ENCODE peak calls at places on chromosomes 1 and 21, in six cellular contexts. D is kidney, Y is endodermal cell, G is AG04450, U is neuronal stem cell, M is heart right ventricle. C is an unnamed sample.

GRCh38 chr1:9892563-9893528 is 17.2 kb downstream of the CTNNBIP1 start:
- DNase-seq in D (peak), Y (no peak), G (no peak), U (no peak), M (peak), C (peak)

GRCh38 chr1:67948155-67949075 is 102.0 kb downstream of the DIRAS3 start:
- DNase-seq in D (no peak), Y (no peak), G (peak), U (no peak), M (no peak), C (no peak)

GRCh38 chr1:100734716-100735115 is 15.2 kb downstream of the VCAM1 start:
- DNase-seq in D (no peak), Y (no peak), G (peak), U (no peak), M (no peak), C (no peak)

GRCh38 chr1:179803916-179804315 is 60.8 kb downstream of the FAM163A start:
- DNase-seq in D (no peak), Y (no peak), G (no peak), U (no peak), M (no peak), C (no peak)

GRCh38 chr1:53949651-53950050 is 3.5 kb downstream of the LRRC42 start:
- DNase-seq in D (no peak), Y (no peak), G (no peak), U (no peak), M (peak), C (no peak)

GRCh38 chr1:81760487-81761097 is 40.1 kb upstream of the ADGRL2 start:
- DNase-seq in D (no peak), Y (no peak), G (peak), U (no peak), M (no peak), C (no peak)

GRCh38 chr1:228392111-228392936 is 14.3 kb downstream of the TRIM11 start:
- DNase-seq in D (peak), Y (no peak), G (no peak), U (no peak), M (no peak), C (peak)

GRCh38 chr21:46116846-46117585 is 19.1 kb downstream of the COL6A2 start:
- DNase-seq in D (peak), Y (peak), G (no peak), U (no peak), M (peak), C (peak)

GRCh38 chr1:34013958-34014737 is 150.3 kb downstream of the HMGB4 start:
- DNase-seq in D (no peak), Y (peak), G (no peak), U (peak), M (peak), C (no peak)

GRCh38 chr1:28882009-28882628 is 32.2 kb upstream of the EPB41 start:
- DNase-seq in D (peak), Y (peak), G (peak), U (peak), M (peak), C (peak)

GRCh38 chr1:113615425-113615824 is 143.9 kb downstream of the PHTF1 start:
- DNase-seq in D (no peak), Y (no peak), G (no peak), U (no peak), M (no peak), C (no peak)

GRCh38 chr1:6465461-6466005 is 440 bp downstream of the TNFRSF25 start:
- DNase-seq in D (peak), Y (no peak), G (no peak), U (no peak), M (no peak), C (no peak)

GRCh38 chr1:216416488-216416887 is 6.8 kb downstream of the USH2A start:
- DNase-seq in D (no peak), Y (no peak), G (no peak), U (no peak), M (no peak), C (no peak)

GRCh38 chr1:174949061-174949460 is 50.7 kb upstream of the CACYBP start:
- DNase-seq in D (no peak), Y (no peak), G (no peak), U (no peak), M (no peak), C (no peak)

GRCh38 chr1:89907669-89908293 is 86.9 kb downstream of the LRRC8D start:
- DNase-seq in D (no peak), Y (no peak), G (no peak), U (no peak), M (no peak), C (no peak)

GRCh38 chr1:51541313-51542050 is 22.4 kb upstream of the EPS15 start:
- DNase-seq in D (no peak), Y (no peak), G (no peak), U (no peak), M (no peak), C (no peak)

GRCh38 chr1:111516008-111516535 is 12.6 kb upstream of the ADORA3 start:
- DNase-seq in D (no peak), Y (peak), G (no peak), U (no peak), M (peak), C (no peak)

GRCh38 chr1:171441278-171441677 is 44.1 kb upstream of the PRRC2C start:
- DNase-seq in D (no peak), Y (no peak), G (peak), U (no peak), M (no peak), C (no peak)

GRCh38 chr1:109535481-109535880 is 4.2 kb upstream of the GPR61 start:
- DNase-seq in D (no peak), Y (no peak), G (no peak), U (no peak), M (no peak), C (no peak)

GRCh38 chr1:33380811-33381210 is 50.1 kb downstream of the PHC2 start:
- DNase-seq in D (no peak), Y (no peak), G (no peak), U (no peak), M (no peak), C (no peak)

GRCh38 chr21:45012661-45013270 is 61.6 kb upstream of the ADARB1 start:
- DNase-seq in D (peak), Y (peak), G (no peak), U (no peak), M (no peak), C (peak)

GRCh38 chr1:30988045-30988444 is 77.5 kb downstream of the PUM1 start:
- DNase-seq in D (no peak), Y (no peak), G (no peak), U (no peak), M (no peak), C (no peak)

GRCh38 chr1:83920320-83920719 is 78.6 kb downstream of the TTLL7 start:
- DNase-seq in D (no peak), Y (no peak), G (no peak), U (no peak), M (no peak), C (no peak)

GRCh38 chr1:168264296-168264695 is 16.4 kb upstream of the TBX19 start:
- DNase-seq in D (no peak), Y (no peak), G (no peak), U (no peak), M (no peak), C (no peak)

GRCh38 chr1:92934395-92935378 is 26.6 kb downstream of the DIPK1A start:
- DNase-seq in D (peak), Y (no peak), G (peak), U (no peak), M (peak), C (no peak)

DNA sequence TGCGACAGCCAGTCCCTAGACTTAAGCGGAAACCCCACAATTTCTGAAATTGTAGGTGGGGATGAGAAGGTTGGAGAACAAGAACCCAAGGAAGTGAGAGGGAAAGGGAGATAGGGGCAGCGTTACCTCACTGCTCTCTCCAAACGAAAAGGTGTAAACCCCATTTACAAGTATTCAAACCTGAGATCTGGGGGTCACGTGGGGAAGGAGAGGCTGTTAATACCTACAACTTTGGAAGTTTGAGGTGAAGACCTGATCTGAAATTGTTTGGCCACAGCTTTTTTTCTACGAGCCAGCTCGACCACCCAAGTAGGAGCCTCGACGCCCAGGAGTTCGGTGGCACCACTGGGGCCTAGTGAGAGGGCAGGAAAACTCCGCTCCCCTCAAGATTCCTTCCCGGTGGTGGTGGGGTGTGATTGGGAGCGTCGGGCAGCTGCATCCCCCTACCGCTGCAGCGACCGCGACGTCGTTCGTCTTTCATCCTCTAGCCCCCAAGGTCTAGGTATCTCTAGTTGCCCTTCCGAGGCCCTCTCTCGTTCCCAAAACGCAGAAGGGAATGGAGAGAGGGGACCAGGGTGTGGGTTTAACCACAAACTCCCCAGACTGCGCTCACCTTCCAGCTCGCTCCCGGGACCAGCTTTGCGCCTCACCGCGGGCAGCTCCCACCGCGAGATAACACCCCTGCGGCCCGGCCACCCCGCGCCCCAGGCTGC is 907 bp downstream of the PTPN14 start:
- DNase-seq in D (peak), Y (peak), G (no peak), U (no peak), M (peak), C (no peak)
- H3K27ac ChIP-seq in D (peak), Y (peak), G (peak), U (no peak), M (peak), C (peak)

GRCh38 chr1:36425791-36426190 is 24.5 kb downstream of the OSCP1 start:
- DNase-seq in D (no peak), Y (no peak), G (no peak), U (no peak), M (no peak), C (no peak)
- H3K27ac ChIP-seq in D (no peak), Y (no peak), G (no peak), U (no peak), M (no peak), C (no peak)

GRCh38 chr1:108194051-108194450 is 6.1 kb downstream of the SLC25A24 start:
- DNase-seq in D (no peak), Y (no peak), G (no peak), U (no peak), M (no peak), C (no peak)

GRCh38 chr1:108193333-108193732 is 6.8 kb downstream of the SLC25A24 start:
- DNase-seq in D (no peak), Y (no peak), G (no peak), U (no peak), M (no peak), C (no peak)

GRCh38 chr1:108190001-108190634 is 10.0 kb downstream of the SLC25A24 start:
- DNase-seq in D (no peak), Y (no peak), G (no peak), U (no peak), M (no peak), C (no peak)

GRCh38 chr1:108190686-108191416 is 9.3 kb downstream of the SLC25A24 start:
- DNase-seq in D (no peak), Y (no peak), G (no peak), U (no peak), M (no peak), C (no peak)

DNA sequence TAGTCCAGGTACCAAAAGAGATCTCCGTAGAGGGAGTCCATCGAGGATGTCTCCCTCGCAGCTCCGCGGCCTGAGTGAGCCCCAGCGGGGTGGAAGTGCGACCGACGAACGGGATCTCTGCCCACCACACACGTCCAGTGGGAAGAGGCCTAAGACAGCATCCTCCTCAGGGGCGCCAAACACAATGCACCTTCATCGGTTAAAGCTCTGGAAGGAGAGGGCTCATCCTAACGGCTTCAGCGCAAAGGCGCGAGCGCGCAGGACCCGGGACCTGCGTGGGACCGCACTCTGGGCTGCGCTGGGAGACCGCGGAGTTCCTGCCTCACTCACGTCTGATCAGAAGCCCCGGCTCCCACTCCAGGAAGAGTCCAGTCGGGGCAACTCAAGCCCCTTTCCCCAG is 7.6 kb downstream of the SLC25A24 start:
- DNase-seq in D (no peak), Y (no peak), G (no peak), U (no peak), M (no peak), C (no peak)
- H3K27ac ChIP-seq in D (no peak), Y (no peak), G (no peak), U (no peak), M (no peak), C (peak)

DNA sequence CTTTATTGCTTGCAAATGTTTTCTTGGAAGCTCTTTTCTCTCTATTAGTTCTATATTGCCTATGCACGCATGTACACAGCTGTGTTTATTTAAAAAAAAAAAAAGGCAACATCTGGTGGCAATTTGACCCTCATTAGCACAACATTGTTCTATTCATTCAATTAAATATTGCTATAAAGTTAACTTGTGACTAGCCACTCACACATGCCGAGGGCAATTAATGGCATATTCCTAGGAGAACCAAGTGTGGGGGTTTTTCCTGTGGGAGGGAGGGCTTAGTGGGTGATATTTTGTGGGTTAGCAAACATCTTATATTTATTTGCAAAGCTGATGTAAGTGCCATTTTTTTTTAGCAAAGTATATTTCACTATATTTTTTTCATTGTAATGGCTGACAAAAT is 77.2 kb upstream of the L1TD1 start:
- DNase-seq in D (no peak), Y (no peak), G (no peak), U (no peak), M (no peak), C (no peak)
- H3K27ac ChIP-seq in D (no peak), Y (no peak), G (no peak), U (no peak), M (no peak), C (no peak)

GRCh38 chr1:103218369-103218768 is 110.0 kb upstream of the COL11A1 start:
- DNase-seq in D (no peak), Y (no peak), G (no peak), U (no peak), M (no peak), C (no peak)

GRCh38 chr1:103218821-103219220 is 110.5 kb upstream of the COL11A1 start:
- DNase-seq in D (no peak), Y (no peak), G (no peak), U (no peak), M (no peak), C (no peak)

GRCh38 chr1:103220503-103221095 is 112.3 kb upstream of the COL11A1 start:
- DNase-seq in D (no peak), Y (no peak), G (peak), U (no peak), M (no peak), C (no peak)
- H3K27ac ChIP-seq in D (no peak), Y (no peak), G (no peak), U (no peak), M (no peak), C (no peak)